ENCODE peak calls at places on chromosome 2, in six cellular contexts. B is glutamatergic neuron, Q is WERI-Rb-1, W is AG09309, V is BJ, D is AG04449. G is an unnamed sample.
A peak's percentile ranks its signal among the peaks of the same experiment; 100 is the strongest.

GRCh38 chr2:16334886-16335605 is 330.6 kb downstream of the CYRIA start:
- DNase-seq in V (no peak), Q (peak; percentile 85), D (no peak), B (no peak), W (no peak), G (no peak)

GRCh38 chr2:110872521-110872920 is 140.1 kb downstream of the ACOXL start:
- DNase-seq in W (no peak), D (no peak), V (no peak), B (no peak), Q (no peak), G (no peak)

GRCh38 chr2:182330451-182331325 is 96.1 kb downstream of the PDE1A start:
- DNase-seq in B (no peak), W (no peak), D (no peak), V (no peak), Q (no peak), G (no peak)

GRCh38 chr2:34110392-34110791 is 511.3 kb upstream of the FAM98A start:
- DNase-seq in Q (no peak), W (no peak), V (no peak), D (no peak), B (no peak), G (no peak)

GRCh38 chr2:181106789-181107418 is 126.5 kb downstream of the UBE2E3 start:
- DNase-seq in B (no peak), V (peak; percentile 71), D (peak; percentile 85), Q (no peak), W (peak; percentile 67), G (peak; percentile 87)

GRCh38 chr2:146370821-146371220 is 1474.0 kb upstream of the ACVR2A start:
- DNase-seq in V (peak; percentile 58), W (peak; percentile 32), Q (no peak), B (no peak), D (no peak), G (no peak)

GRCh38 chr2:212667751-212668316 is 129.2 kb upstream of the ERBB4 start:
- DNase-seq in B (no peak), W (no peak), D (no peak), Q (no peak), V (no peak), G (no peak)

GRCh38 chr2:230947908-230948365 is 22.9 kb upstream of the GPR55 start:
- DNase-seq in Q (no peak), W (no peak), V (no peak), B (no peak), D (no peak), G (peak; percentile 86)

GRCh38 chr2:232886632-232887031 is 16.6 kb downstream of the SNORC start:
- DNase-seq in B (peak; percentile 7), W (no peak), V (no peak), D (no peak), Q (no peak), G (no peak)

GRCh38 chr2:20168048-20168726 is 56.7 kb downstream of the SDC1 start:
- DNase-seq in D (no peak), Q (no peak), V (no peak), B (no peak), W (no peak), G (no peak)

GRCh38 chr2:26618611-26619010 is 22.6 kb downstream of the CIB4 start:
- DNase-seq in B (no peak), Q (no peak), D (no peak), W (no peak), V (no peak), G (no peak)

GRCh38 chr2:191688934-191689695 is 11.2 kb downstream of the NABP1 start:
- DNase-seq in W (peak; percentile 80), D (no peak), V (peak; percentile 86), Q (no peak), B (no peak), G (no peak)

GRCh38 chr2:56239030-56239429 is 55.2 kb downstream of the CCDC85A start:
- DNase-seq in V (no peak), B (no peak), W (no peak), Q (no peak), D (no peak), G (no peak)

GRCh38 chr2:56337342-56337741 is 153.6 kb downstream of the CCDC85A start:
- DNase-seq in B (no peak), W (no peak), D (no peak), V (no peak), Q (no peak), G (no peak)

GRCh38 chr2:206783718-206784117 is 18.3 kb downstream of the FASTKD2 start:
- DNase-seq in D (no peak), Q (no peak), B (peak; percentile 53), V (no peak), W (no peak), G (no peak)
- TF ChIP-seq CTCF in D (peak; percentile 38), Q (peak; percentile 73), B (peak; percentile 76), V (peak; percentile 66), W (peak; percentile 60), G (peak; percentile 49)

DNA sequence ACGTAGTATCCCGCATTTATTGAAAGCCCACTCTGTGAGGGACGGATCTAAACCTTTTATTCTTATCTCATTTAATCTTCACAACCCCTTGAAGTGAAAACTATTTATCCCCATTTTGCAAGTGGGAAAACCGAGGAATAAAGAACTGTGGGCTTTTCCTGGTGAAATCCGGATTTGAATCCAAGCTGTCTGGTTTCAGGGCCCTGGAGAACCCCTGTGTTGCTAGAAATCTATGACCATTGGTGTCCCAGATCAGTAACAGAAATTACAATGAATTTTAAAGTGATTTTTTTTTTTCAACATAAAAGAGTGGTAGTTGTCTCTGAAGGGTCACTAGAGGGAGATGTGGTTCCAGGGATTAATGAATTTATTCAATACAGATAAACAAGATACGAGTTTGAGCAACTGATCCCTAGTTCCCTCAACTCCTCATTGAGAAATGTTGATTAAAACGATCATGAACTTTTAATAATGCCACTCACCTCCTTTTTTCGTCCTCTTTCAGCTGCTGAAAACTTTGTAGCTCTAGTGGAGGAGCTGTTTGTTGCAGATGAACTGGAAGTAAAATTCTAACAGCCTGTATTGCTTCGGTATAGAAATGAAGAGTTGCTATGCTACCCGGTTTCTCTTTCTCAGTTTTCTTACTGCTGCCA is 940 bp downstream of the XRCC5 start:
- DNase-seq in B (no peak), W (peak; percentile 46), V (no peak), Q (no peak), D (no peak), G (no peak)
- TF ChIP-seq CTCF in B (peak; percentile 53), W (peak; percentile 44), V (peak; percentile 55), Q (no peak), D (peak; percentile 3), G (peak; percentile 50)

DNA sequence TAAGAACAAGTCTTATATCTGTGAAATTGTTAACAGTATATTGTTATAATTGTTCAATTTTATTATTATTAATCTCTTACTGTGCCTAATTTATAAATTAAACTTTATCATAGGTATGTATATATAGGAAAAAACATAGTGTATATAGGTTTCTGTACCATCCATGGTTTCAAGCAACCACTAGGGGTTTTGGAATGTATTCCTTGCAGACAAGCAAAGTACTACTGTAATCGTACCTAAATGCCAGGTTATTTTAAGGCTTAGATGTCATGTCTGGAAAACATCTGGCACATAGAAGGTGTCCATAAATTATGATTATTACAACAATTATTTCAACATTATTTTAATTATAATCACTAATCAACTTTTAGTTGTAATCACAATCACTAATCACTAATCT is 8.4 kb downstream of the ITSN2 start:
- DNase-seq in Q (no peak), W (no peak), V (no peak), D (no peak), B (no peak), G (no peak)
- TF ChIP-seq CTCF in Q (no peak), W (no peak), V (no peak), D (no peak), B (no peak), G (no peak)

GRCh38 chr2:7027961-7028655 is 110.9 kb downstream of the RNF144A start:
- DNase-seq in D (no peak), Q (no peak), W (no peak), V (no peak), B (no peak), G (no peak)

GRCh38 chr2:7027436-7027835 is 110.2 kb downstream of the RNF144A start:
- DNase-seq in D (no peak), W (no peak), V (no peak), Q (no peak), B (no peak), G (no peak)

GRCh38 chr2:7030810-7031209 is 113.6 kb downstream of the RNF144A start:
- DNase-seq in V (no peak), B (no peak), W (no peak), D (no peak), Q (no peak), G (no peak)

GRCh38 chr2:7028846-7029245 is 111.6 kb downstream of the RNF144A start:
- DNase-seq in W (no peak), Q (no peak), V (no peak), D (no peak), B (no peak), G (no peak)

GRCh38 chr2:7029291-7030059 is 112.3 kb downstream of the RNF144A start:
- DNase-seq in V (no peak), B (no peak), Q (no peak), W (no peak), D (no peak), G (no peak)
- TF ChIP-seq CTCF in V (no peak), B (no peak), Q (peak; percentile 37), W (no peak), D (no peak), G (no peak)

DNA sequence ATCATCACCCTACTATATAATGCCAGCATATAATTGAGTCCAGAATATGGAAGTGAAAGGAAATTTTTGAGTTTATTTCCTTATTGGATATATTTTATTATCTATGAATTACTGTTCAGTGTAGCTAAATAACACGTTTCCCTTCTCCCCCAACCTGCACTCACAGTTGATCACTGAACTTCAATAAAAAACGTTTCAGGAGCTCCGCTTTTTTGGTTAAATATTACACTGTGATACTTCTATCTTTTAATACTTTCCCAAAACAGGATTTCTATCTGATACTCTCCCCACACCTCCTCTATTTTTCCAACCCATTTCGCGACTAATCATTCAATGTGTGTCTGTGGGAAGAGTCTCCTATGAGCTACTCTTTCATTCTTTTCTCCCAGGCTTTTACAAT is 7.2 kb downstream of the VSNL1 start:
- DNase-seq in D (no peak), W (no peak), Q (no peak), V (no peak), B (no peak), G (no peak)
- TF ChIP-seq CTCF in D (no peak), W (no peak), Q (no peak), V (no peak), B (no peak), G (no peak)

DNA sequence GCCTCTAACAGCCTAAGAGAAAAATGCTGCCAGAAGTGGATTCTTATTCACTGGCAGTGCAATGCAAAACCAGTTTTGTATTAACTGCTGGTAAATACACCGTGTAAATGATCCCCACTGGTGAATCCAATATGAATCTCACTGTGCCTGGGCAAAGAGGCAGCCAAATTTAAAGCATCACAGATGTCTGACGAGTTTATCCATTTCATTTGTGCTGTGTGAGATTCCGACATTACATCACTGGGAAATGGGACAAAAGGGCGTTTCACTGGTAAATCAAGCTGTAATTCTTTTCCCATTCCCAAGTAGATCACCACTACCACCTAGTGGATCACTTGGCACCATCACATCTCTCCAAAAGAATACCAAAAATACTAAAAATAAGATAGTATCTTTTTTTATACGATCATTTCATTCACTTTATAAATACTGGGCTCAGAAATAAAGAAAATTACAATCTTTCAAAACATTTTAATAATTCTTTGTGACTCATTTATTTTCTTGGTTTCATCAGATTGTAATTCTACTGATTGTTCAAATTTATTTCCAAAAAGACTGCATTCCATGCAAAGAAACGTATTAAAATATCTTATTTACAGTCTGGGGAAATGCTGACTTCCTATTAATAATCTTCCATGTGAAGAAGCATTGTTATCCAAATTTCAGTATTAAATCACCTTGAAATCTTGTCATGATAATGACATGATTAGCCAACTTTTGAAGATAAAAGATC is 125.6 kb downstream of the GRB14 start:
- DNase-seq in Q (peak; percentile 19), B (no peak), W (peak; percentile 16), D (no peak), V (peak; percentile 8), G (no peak)
- TF ChIP-seq CTCF in Q (peak; percentile 52), B (peak; percentile 41), W (peak; percentile 75), D (peak; percentile 45), V (peak; percentile 60), G (no peak)

GRCh38 chr2:71801969-71802368 is 345.7 kb downstream of the CYP26B1 start:
- DNase-seq in V (no peak), Q (peak; percentile 91), W (no peak), D (no peak), B (peak; percentile 54), G (no peak)
- TF ChIP-seq CTCF in V (peak; percentile 72), Q (peak; percentile 89), W (peak; percentile 79), D (peak; percentile 72), B (no peak), G (no peak)